ENCODE peak calls at places on chromosomes 5 and 9, in four cellular contexts. B, Q, H and E are unnamed samples.

GRCh38 chr5:54329731-54330709 is 19.6 kb upstream of the ARL15 start:
- DNase-seq in B (no peak), Q (peak), H (peak), E (no peak)

GRCh38 chr5:172114875-172115422 is 73.1 kb downstream of the STK10 start:
- DNase-seq in B (peak), Q (no peak), H (no peak), E (no peak)

GRCh38 chr9:530681-531080 is 310.8 kb upstream of the DMRT1 start:
- DNase-seq in B (peak), Q (peak), H (no peak), E (no peak)

GRCh38 chr5:89901983-89902382 is 507.6 kb downstream of the CETN3 start:
- DNase-seq in B (peak), Q (no peak), H (no peak), E (no peak)

GRCh38 chr9:137804908-137805356 is 72.7 kb upstream of the CACNA1B start:
- DNase-seq in B (no peak), Q (peak), H (no peak), E (no peak)

GRCh38 chr5:155929081-155929480 is 397.9 kb upstream of the SGCD start:
- DNase-seq in B (no peak), Q (no peak), H (no peak), E (no peak)

GRCh38 chr5:80198399-80198798 is 57.4 kb downstream of the SERINC5 start:
- DNase-seq in B (peak), Q (no peak), H (no peak), E (no peak)

GRCh38 chr5:143605403-143606005 is 202.0 kb upstream of the NR3C1 start:
- DNase-seq in B (peak), Q (peak), H (no peak), E (no peak)

GRCh38 chr5:181205735-181206401 is 872 bp upstream of the TRIM7 start:
- DNase-seq in B (no peak), Q (no peak), H (no peak), E (no peak)

GRCh38 chr5:73391441-73391871 is 57.1 kb downstream of the FOXD1 start:
- DNase-seq in B (no peak), Q (no peak), H (no peak), E (no peak)

GRCh38 chr5:80082731-80083114 is 47.6 kb downstream of the THBS4 start:
- DNase-seq in B (peak), Q (peak), H (peak), E (no peak)

GRCh38 chr5:156920042-156920860 is 42.8 kb downstream of the TIMD4 start:
- DNase-seq in B (no peak), Q (no peak), H (no peak), E (peak)

GRCh38 chr5:170353011-170353890 is 35.9 kb downstream of the KCNMB1 start:
- DNase-seq in B (no peak), Q (no peak), H (peak), E (no peak)

GRCh38 chr9:132099741-132100407 is 20.2 kb upstream of the MED27 start:
- DNase-seq in B (no peak), Q (peak), H (no peak), E (no peak)

GRCh38 chr9:98900725-98901124 is 43.0 kb upstream of the COL15A1 start:
- DNase-seq in B (no peak), Q (no peak), H (no peak), E (no peak)